ENCODE peak calls at places on chromosomes 1 and 21, in eight cellular contexts. Z is HTR-8/SVneo; H is GM12878; A is stimulated activated CD4-positive, alpha-beta T cell treated with anti-CD3 and anti-CD28 coated beads, Interleukin-12 subunit alpha, Interleukin-12 subunit beta, amount 100 ng/mL, for 24 hours; N is choroid plexus epithelial cell; C is CD8-positive, alpha-beta memory T cell; W is kidney; R is NCI-H774. K is an unnamed sample.

GRCh38 chr1:228156941-228157351 is 7.2 kb downstream of the GJC2 start:
- DNase-seq in C (no peak), W (peak), A (no peak), R (no peak), N (no peak), Z (no peak), H (no peak), K (no peak)

GRCh38 chr1:62589321-62589720 is 8.0 kb upstream of the ANGPTL3 start:
- DNase-seq in W (no peak), H (no peak), N (peak), Z (no peak), C (no peak), A (no peak), R (no peak), K (no peak)

GRCh38 chr21:41926068-41926806 is 27.6 kb downstream of the C2CD2 start:
- DNase-seq in Z (peak), R (no peak), H (peak), W (no peak), C (peak), A (peak), N (peak), K (peak)

GRCh38 chr1:52239708-52240001 is 97.8 kb downstream of the ZFYVE9 start:
- DNase-seq in C (no peak), R (no peak), A (no peak), N (peak), H (no peak), W (no peak), Z (no peak), K (no peak)

GRCh38 chr21:34083357-34083756 is 10.0 kb downstream of the MRPS6 start:
- DNase-seq in W (no peak), C (no peak), N (no peak), H (no peak), Z (no peak), A (no peak), R (no peak), K (no peak)

GRCh38 chr1:56330400-56331026 is 248.8 kb downstream of the PLPP3 start:
- DNase-seq in R (no peak), C (no peak), W (no peak), H (peak), Z (no peak), N (peak), A (no peak), K (peak)

GRCh38 chr1:57218487-57219079 is 205.3 kb downstream of the DAB1 start:
- DNase-seq in N (peak), H (no peak), W (no peak), C (no peak), Z (no peak), R (no peak), A (no peak), K (no peak)

GRCh38 chr1:178492341-178492740 is 4.4 kb downstream of the CLEC20A start:
- DNase-seq in Z (no peak), H (no peak), A (no peak), W (no peak), C (no peak), N (no peak), R (no peak), K (no peak)

GRCh38 chr1:202315576-202316168 is 26.1 kb downstream of the UBE2T start:
- DNase-seq in N (peak), H (peak), Z (peak), R (peak), A (peak), W (peak), C (peak), K (peak)

GRCh38 chr1:62905872-62906271 is 121.9 kb downstream of the ATG4C start:
- DNase-seq in A (no peak), H (no peak), W (no peak), Z (no peak), C (no peak), R (no peak), N (no peak), K (no peak)

GRCh38 chr1:174116042-174116441 is 43.3 kb upstream of the RABGAP1L start:
- DNase-seq in Z (no peak), H (no peak), A (no peak), R (no peak), N (peak), W (no peak), C (no peak), K (peak)

GRCh38 chr1:201213926-201214325 is 23.3 kb downstream of the IGFN1 start:
- DNase-seq in Z (no peak), C (no peak), H (no peak), N (no peak), W (peak), R (no peak), A (no peak), K (no peak)

GRCh38 chr1:22665752-22666151 is 12.7 kb downstream of the C1QB start:
- DNase-seq in C (no peak), W (no peak), N (peak), Z (peak), H (no peak), A (no peak), R (no peak), K (no peak)

GRCh38 chr1:204143276-204144041 is 8.4 kb downstream of the ETNK2 start:
- DNase-seq in C (no peak), N (no peak), W (no peak), A (no peak), Z (no peak), H (no peak), R (no peak), K (no peak)

GRCh38 chr1:56788588-56788987 is 30.6 kb downstream of the FYB2 start:
- DNase-seq in H (no peak), C (no peak), N (peak), Z (no peak), A (no peak), R (peak), W (peak), K (no peak)

GRCh38 chr1:229373395-229373794 is 30.5 kb upstream of the CCSAP start:
- DNase-seq in N (no peak), A (no peak), Z (no peak), R (no peak), C (no peak), H (no peak), W (no peak), K (no peak)

GRCh38 chr1:58618303-58618702 is 41.3 kb upstream of the TACSTD2 start:
- DNase-seq in C (no peak), H (no peak), W (no peak), A (no peak), Z (peak), R (no peak), N (peak), K (peak)

GRCh38 chr1:143720087-143721023 is 251.4 kb downstream of the FAM72C start:
- DNase-seq in W (peak), C (no peak), R (no peak), H (no peak), A (no peak), Z (no peak), N (no peak), K (no peak)

GRCh38 chr1:9833632-9834031 is 9.9 kb upstream of the CLSTN1 start:
- DNase-seq in N (no peak), W (no peak), H (no peak), C (no peak), A (no peak), Z (no peak), R (no peak), K (peak)

GRCh38 chr1:21638531-21639341 is 30.4 kb downstream of the RAP1GAP start:
- DNase-seq in R (no peak), A (no peak), N (peak), H (no peak), W (peak), C (no peak), Z (peak), K (no peak)

GRCh38 chr1:35893051-35893879 is 10.3 kb downstream of the AGO1 start:
- DNase-seq in W (no peak), A (no peak), N (no peak), R (no peak), Z (no peak), C (no peak), H (no peak), K (no peak)

GRCh38 chr1:231679109-231679508 is 52.5 kb downstream of the DISC1 start:
- DNase-seq in N (no peak), W (no peak), Z (no peak), C (no peak), H (no peak), A (no peak), R (no peak), K (no peak)

GRCh38 chr1:58438468-58438867 is 108.1 kb downstream of the OMA1 start:
- DNase-seq in R (no peak), W (no peak), A (no peak), H (no peak), Z (no peak), C (no peak), N (no peak), K (no peak)

GRCh38 chr1:39933956-39934941 is 20.7 kb upstream of the MFSD2A start:
- DNase-seq in W (peak), R (no peak), C (no peak), H (no peak), Z (peak), N (peak), A (no peak), K (peak)

GRCh38 chr21:17610862-17611261 is 1.8 kb downstream of the BTG3 start:
- DNase-seq in W (no peak), C (no peak), A (no peak), N (peak), H (no peak), Z (no peak), R (no peak), K (no peak)

GRCh38 chr1:155776414-155776813 is 80.6 kb downstream of the GON4L start:
- DNase-seq in H (no peak), A (no peak), Z (no peak), N (peak), W (no peak), R (no peak), C (no peak), K (no peak)

GRCh38 chr1:161069201-161069685 is 448 bp downstream of the ARHGAP30 start:
- DNase-seq in A (no peak), Z (no peak), H (no peak), C (no peak), R (no peak), N (no peak), W (no peak), K (no peak)

GRCh38 chr21:33968082-33968997 is 52.7 kb upstream of the ATP5PO start:
- DNase-seq in N (peak), A (no peak), R (no peak), Z (peak), W (no peak), C (peak), H (no peak), K (peak)

GRCh38 chr1:226950875-226951274 is 10.8 kb downstream of the COQ8A start:
- DNase-seq in R (no peak), H (no peak), N (no peak), C (no peak), W (no peak), A (no peak), Z (no peak), K (no peak)

GRCh38 chr1:8870605-8871538 is 7.6 kb downstream of the ENO1 start:
- DNase-seq in Z (no peak), R (no peak), H (no peak), W (no peak), C (no peak), A (no peak), N (peak), K (no peak)